ENCODE peak calls at places on chromosomes 12 and 14, in five cellular contexts. One of them, this sample, is unnamed.

GRCh38 chr14:59254146-59254910 is 65.9 kb downstream of the DAAM1 start:
- DNase-seq in iris pigment epithelial cell: peak; percentile 98
- DNase-seq in NCI-H1092: no peak
- DNase-seq in cardiac fibroblast: peak; percentile 95
- DNase-seq in kidney tubule cell: peak; percentile 74
- DNase-seq in this sample: no peak

GRCh38 chr14:33564774-33565630 is 385.9 kb downstream of the EGLN3 start:
- DNase-seq in iris pigment epithelial cell: peak; percentile 94
- DNase-seq in NCI-H1092: peak; percentile 46
- DNase-seq in cardiac fibroblast: peak; percentile 81
- DNase-seq in kidney tubule cell: peak; percentile 86
- DNase-seq in this sample: no peak

GRCh38 chr14:103127861-103128598 is 4.8 kb downstream of the TNFAIP2 start:
- DNase-seq in iris pigment epithelial cell: no peak
- DNase-seq in NCI-H1092: no peak
- DNase-seq in cardiac fibroblast: no peak
- DNase-seq in kidney tubule cell: peak; percentile 42
- DNase-seq in this sample: no peak

GRCh38 chr12:92912052-92912451 is 17.0 kb downstream of the EEA1 start:
- DNase-seq in iris pigment epithelial cell: peak; percentile 28
- DNase-seq in NCI-H1092: no peak
- DNase-seq in cardiac fibroblast: no peak
- DNase-seq in kidney tubule cell: peak; percentile 57
- DNase-seq in this sample: no peak

GRCh38 chr14:76688373-76688671 is 72.9 kb upstream of the VASH1 start:
- DNase-seq in iris pigment epithelial cell: no peak
- DNase-seq in NCI-H1092: no peak
- DNase-seq in cardiac fibroblast: no peak
- DNase-seq in kidney tubule cell: no peak
- DNase-seq in this sample: no peak

GRCh38 chr12:116102019-116102418 is 175.5 kb downstream of the MED13L start:
- DNase-seq in iris pigment epithelial cell: no peak
- DNase-seq in NCI-H1092: no peak
- DNase-seq in cardiac fibroblast: no peak
- DNase-seq in kidney tubule cell: no peak
- DNase-seq in this sample: no peak

GRCh38 chr14:101705733-101706508 is 55.6 kb upstream of the PPP2R5C start:
- DNase-seq in iris pigment epithelial cell: peak; percentile 47
- DNase-seq in NCI-H1092: no peak
- DNase-seq in cardiac fibroblast: peak; percentile 61
- DNase-seq in kidney tubule cell: peak; percentile 57
- DNase-seq in this sample: no peak

GRCh38 chr12:27870939-27871338 is 90.9 kb upstream of the MANSC4 start:
- DNase-seq in iris pigment epithelial cell: peak; percentile 89
- DNase-seq in NCI-H1092: no peak
- DNase-seq in cardiac fibroblast: peak; percentile 55
- DNase-seq in kidney tubule cell: no peak
- DNase-seq in this sample: no peak

GRCh38 chr12:76636141-76636692 is 76.6 kb upstream of the OSBPL8 start:
- DNase-seq in iris pigment epithelial cell: peak; percentile 55
- DNase-seq in NCI-H1092: no peak
- DNase-seq in cardiac fibroblast: peak; percentile 17
- DNase-seq in kidney tubule cell: peak; percentile 87
- DNase-seq in this sample: no peak

GRCh38 chr12:57221169-57221917 is 4.7 kb downstream of the NXPH4 start:
- DNase-seq in iris pigment epithelial cell: no peak
- DNase-seq in NCI-H1092: no peak
- DNase-seq in cardiac fibroblast: no peak
- DNase-seq in kidney tubule cell: no peak
- DNase-seq in this sample: no peak

GRCh38 chr14:68473050-68473449 is 319.8 kb downstream of the ZFP36L1 start:
- DNase-seq in iris pigment epithelial cell: no peak
- DNase-seq in NCI-H1092: no peak
- DNase-seq in cardiac fibroblast: no peak
- DNase-seq in kidney tubule cell: peak; percentile 55
- DNase-seq in this sample: no peak

GRCh38 chr12:123141615-123142517 is 9.0 kb downstream of the PITPNM2 start:
- DNase-seq in iris pigment epithelial cell: peak; percentile 88
- DNase-seq in NCI-H1092: no peak
- DNase-seq in cardiac fibroblast: peak; percentile 76
- DNase-seq in kidney tubule cell: peak; percentile 81
- DNase-seq in this sample: no peak

GRCh38 chr14:102916347-102917055 is 6.0 kb upstream of the AMN start:
- DNase-seq in iris pigment epithelial cell: no peak
- DNase-seq in NCI-H1092: no peak
- DNase-seq in cardiac fibroblast: no peak
- DNase-seq in kidney tubule cell: no peak
- DNase-seq in this sample: no peak

GRCh38 chr12:122227341-122227740 is 1.5 kb upstream of the DIABLO start:
- DNase-seq in iris pigment epithelial cell: no peak
- DNase-seq in NCI-H1092: no peak
- DNase-seq in cardiac fibroblast: no peak
- DNase-seq in kidney tubule cell: no peak
- DNase-seq in this sample: no peak

GRCh38 chr12:21828779-21829178 is 54.3 kb upstream of the KCNJ8 start:
- DNase-seq in iris pigment epithelial cell: no peak
- DNase-seq in NCI-H1092: no peak
- DNase-seq in cardiac fibroblast: peak; percentile 42
- DNase-seq in kidney tubule cell: no peak
- DNase-seq in this sample: no peak

GRCh38 chr12:89244536-89244935 is 107.8 kb downstream of the DUSP6 start:
- DNase-seq in iris pigment epithelial cell: peak; percentile 59
- DNase-seq in NCI-H1092: no peak
- DNase-seq in cardiac fibroblast: peak; percentile 66
- DNase-seq in kidney tubule cell: no peak
- DNase-seq in this sample: no peak

GRCh38 chr12:68932701-68933563 is at the start of gene CPM:
- DNase-seq in iris pigment epithelial cell: peak; percentile 23
- DNase-seq in NCI-H1092: peak; percentile 34
- DNase-seq in cardiac fibroblast: peak; percentile 51
- DNase-seq in kidney tubule cell: peak; percentile 86
- DNase-seq in this sample: peak; percentile 76

GRCh38 chr12:25725874-25726273 is 172.8 kb upstream of the LMNTD1 start:
- DNase-seq in iris pigment epithelial cell: peak; percentile 78
- DNase-seq in NCI-H1092: no peak
- DNase-seq in cardiac fibroblast: peak; percentile 84
- DNase-seq in kidney tubule cell: no peak
- DNase-seq in this sample: no peak

GRCh38 chr12:131755305-131756113 is 44.6 kb downstream of the SFSWAP start:
- DNase-seq in iris pigment epithelial cell: peak; percentile 25
- DNase-seq in NCI-H1092: no peak
- DNase-seq in cardiac fibroblast: peak; percentile 23
- DNase-seq in kidney tubule cell: peak; percentile 42
- DNase-seq in this sample: no peak

GRCh38 chr12:110591508-110592051 is 8.5 kb upstream of the PPTC7 start:
- DNase-seq in iris pigment epithelial cell: no peak
- DNase-seq in NCI-H1092: no peak
- DNase-seq in cardiac fibroblast: no peak
- DNase-seq in kidney tubule cell: no peak
- DNase-seq in this sample: no peak

GRCh38 chr14:89440997-89441909 is 24.2 kb upstream of the FOXN3 start:
- DNase-seq in iris pigment epithelial cell: no peak
- DNase-seq in NCI-H1092: no peak
- DNase-seq in cardiac fibroblast: no peak
- DNase-seq in kidney tubule cell: no peak
- DNase-seq in this sample: no peak

GRCh38 chr12:75814856-75815754 is 216.5 kb downstream of the PHLDA1 start:
- DNase-seq in iris pigment epithelial cell: peak; percentile 97
- DNase-seq in NCI-H1092: no peak
- DNase-seq in cardiac fibroblast: peak; percentile 98
- DNase-seq in kidney tubule cell: peak; percentile 96
- DNase-seq in this sample: no peak

GRCh38 chr12:102436867-102437266 is 43.5 kb downstream of the IGF1 start:
- DNase-seq in iris pigment epithelial cell: no peak
- DNase-seq in NCI-H1092: no peak
- DNase-seq in cardiac fibroblast: no peak
- DNase-seq in kidney tubule cell: no peak
- DNase-seq in this sample: no peak

GRCh38 chr12:120468271-120468845 is 1.2 kb downstream of the SRSF9 start:
- DNase-seq in iris pigment epithelial cell: peak; percentile 77
- DNase-seq in NCI-H1092: no peak
- DNase-seq in cardiac fibroblast: peak; percentile 74
- DNase-seq in kidney tubule cell: peak; percentile 66
- DNase-seq in this sample: no peak

GRCh38 chr12:2282321-2282720 is 229.5 kb downstream of the CACNA1C start:
- DNase-seq in iris pigment epithelial cell: no peak
- DNase-seq in NCI-H1092: no peak
- DNase-seq in cardiac fibroblast: peak; percentile 40
- DNase-seq in kidney tubule cell: peak; percentile 37
- DNase-seq in this sample: no peak

GRCh38 chr12:112971248-112971647 is 7.1 kb upstream of the OAS2 start:
- DNase-seq in iris pigment epithelial cell: no peak
- DNase-seq in NCI-H1092: no peak
- DNase-seq in cardiac fibroblast: peak; percentile 33
- DNase-seq in kidney tubule cell: no peak
- DNase-seq in this sample: no peak

GRCh38 chr12:52059582-52060497 is 8.6 kb downstream of the NR4A1 start:
- DNase-seq in iris pigment epithelial cell: no peak
- DNase-seq in NCI-H1092: no peak
- DNase-seq in cardiac fibroblast: peak; percentile 84
- DNase-seq in kidney tubule cell: no peak
- DNase-seq in this sample: no peak

GRCh38 chr14:75214558-75214957 is 38.1 kb upstream of the TMED10 start:
- DNase-seq in iris pigment epithelial cell: no peak
- DNase-seq in NCI-H1092: no peak
- DNase-seq in cardiac fibroblast: no peak
- DNase-seq in kidney tubule cell: no peak
- DNase-seq in this sample: no peak

GRCh38 chr12:81084848-81085350 is 7.0 kb downstream of the ACSS3 start:
- DNase-seq in iris pigment epithelial cell: peak; percentile 44
- DNase-seq in NCI-H1092: no peak
- DNase-seq in cardiac fibroblast: peak; percentile 18
- DNase-seq in kidney tubule cell: no peak
- DNase-seq in this sample: no peak

GRCh38 chr14:45610303-45610702 is 357.3 kb upstream of the MIS18BP1 start:
- DNase-seq in iris pigment epithelial cell: peak; percentile 7
- DNase-seq in NCI-H1092: no peak
- DNase-seq in cardiac fibroblast: no peak
- DNase-seq in kidney tubule cell: peak; percentile 22
- DNase-seq in this sample: no peak

GRCh38 chr12:6871052-6871957 is 1.8 kb downstream of the SPSB2 start:
- DNase-seq in iris pigment epithelial cell: no peak
- DNase-seq in NCI-H1092: no peak
- DNase-seq in cardiac fibroblast: no peak
- DNase-seq in kidney tubule cell: peak; percentile 82
- DNase-seq in this sample: no peak

GRCh38 chr14:74945261-74945851 is 10.0 kb downstream of the PGF start:
- DNase-seq in iris pigment epithelial cell: no peak
- DNase-seq in NCI-H1092: no peak
- DNase-seq in cardiac fibroblast: peak; percentile 32
- DNase-seq in kidney tubule cell: peak; percentile 38
- DNase-seq in this sample: no peak

GRCh38 chr12:11863478-11863906 is 207.2 kb upstream of the BCL2L14 start:
- DNase-seq in iris pigment epithelial cell: peak; percentile 51
- DNase-seq in NCI-H1092: no peak
- DNase-seq in cardiac fibroblast: peak; percentile 69
- DNase-seq in kidney tubule cell: no peak
- DNase-seq in this sample: no peak

GRCh38 chr12:60501124-60501729 is 905.4 kb downstream of the SLC16A7 start:
- DNase-seq in iris pigment epithelial cell: peak; percentile 30
- DNase-seq in NCI-H1092: no peak
- DNase-seq in cardiac fibroblast: peak; percentile 51
- DNase-seq in kidney tubule cell: no peak
- DNase-seq in this sample: no peak

GRCh38 chr12:120041386-120042231 is 52.6 kb downstream of the BICDL1 start:
- DNase-seq in iris pigment epithelial cell: no peak
- DNase-seq in NCI-H1092: no peak
- DNase-seq in cardiac fibroblast: no peak
- DNase-seq in kidney tubule cell: no peak
- DNase-seq in this sample: no peak

GRCh38 chr14:65096323-65097089 is 5.8 kb downstream of the MAX start:
- DNase-seq in iris pigment epithelial cell: peak; percentile 60
- DNase-seq in NCI-H1092: no peak
- DNase-seq in cardiac fibroblast: peak; percentile 62
- DNase-seq in kidney tubule cell: no peak
- DNase-seq in this sample: no peak

GRCh38 chr12:124015791-124016510 is 42.9 kb downstream of the ZNF664 start:
- DNase-seq in iris pigment epithelial cell: no peak
- DNase-seq in NCI-H1092: no peak
- DNase-seq in cardiac fibroblast: no peak
- DNase-seq in kidney tubule cell: no peak
- DNase-seq in this sample: no peak

GRCh38 chr12:43112101-43112661 is 439.8 kb downstream of the ADAMTS20 start:
- DNase-seq in iris pigment epithelial cell: no peak
- DNase-seq in NCI-H1092: no peak
- DNase-seq in cardiac fibroblast: no peak
- DNase-seq in kidney tubule cell: no peak
- DNase-seq in this sample: no peak